ENCODE peak calls at places on chromosomes 16 and 17, in nine cellular contexts. Q, K, H, T, U, N, X, E and W are unnamed samples.

GRCh38 chr16:80759419-80760162 is 44.8 kb downstream of the CDYL2 start:
- DNase-seq in E (peak), Q (no peak), X (no peak), N (no peak), U (no peak), K (no peak), H (no peak), T (no peak), W (no peak)

GRCh38 chr17:57578608-57578990 is 166.5 kb downstream of the CCDC182 start:
- DNase-seq in U (peak), E (peak), N (no peak), X (no peak), K (peak), T (no peak), H (no peak), Q (no peak), W (peak)

GRCh38 chr16:12201216-12201615 is 224.7 kb downstream of the SNX29 start:
- DNase-seq in N (no peak), E (peak), U (no peak), X (no peak), H (no peak), T (no peak), Q (no peak), K (peak), W (no peak)

GRCh38 chr16:56263711-56264608 is 72.7 kb downstream of the GNAO1 start:
- DNase-seq in K (no peak), H (no peak), Q (no peak), E (no peak), T (no peak), X (no peak), U (no peak), N (no peak), W (no peak)

GRCh38 chr16:88773812-88774291 is 11.2 kb downstream of the PIEZO1 start:
- DNase-seq in K (peak), U (no peak), N (peak), T (peak), X (no peak), E (peak), Q (no peak), H (no peak), W (no peak)

GRCh38 chr17:17880577-17881196 is 43.9 kb upstream of the SREBF1 start:
- DNase-seq in T (no peak), H (no peak), E (no peak), U (no peak), N (no peak), K (no peak), Q (no peak), X (no peak), W (no peak)

GRCh38 chr17:8611671-8612298 is 18.7 kb downstream of the MYH10 start:
- DNase-seq in H (no peak), Q (no peak), K (no peak), N (no peak), X (no peak), E (peak), T (no peak), U (no peak), W (no peak)

GRCh38 chr16:68059804-68060203 is 25.4 kb upstream of the NFATC3 start:
- DNase-seq in E (no peak), N (no peak), X (no peak), T (no peak), H (no peak), K (no peak), Q (no peak), U (no peak), W (no peak)

GRCh38 chr17:59505610-59506276 is 59.7 kb upstream of the DHX40 start:
- DNase-seq in X (no peak), H (no peak), T (no peak), U (no peak), E (peak), K (no peak), N (no peak), Q (no peak), W (no peak)